ENCODE peak calls at places on chromosome 1, in four cellular contexts. M is central memory CD8-positive, alpha-beta T cell; I is AG08396; A is psoas muscle. F is an unnamed sample.

GRCh38 chr1:226149806-226150205 is 36.7 kb downstream of the ACBD3 start:
- DNase-seq in A (no peak), I (no peak), M (no peak), F (no peak)

GRCh38 chr1:191693797-191694196 is 464.5 kb upstream of the RGS18 start:
- DNase-seq in M (no peak), A (no peak), I (no peak), F (no peak)

GRCh38 chr1:15254521-15254920 is 7.5 kb downstream of the FHAD1 start:
- DNase-seq in A (no peak), M (no peak), I (no peak), F (no peak)

GRCh38 chr1:98458514-98459259 is 202.8 kb upstream of the SNX7 start:
- DNase-seq in M (no peak), I (no peak), A (no peak), F (no peak)

GRCh38 chr1:160877221-160877620 is 7.8 kb downstream of the ITLN1 start:
- DNase-seq in I (no peak), A (no peak), M (no peak), F (no peak)

GRCh38 chr1:192747305-192747704 is 61.5 kb upstream of the RGS2 start:
- DNase-seq in A (no peak), M (no peak), I (peak; percentile 27), F (no peak)

GRCh38 chr1:50968884-50969610 is 998 bp upstream of the CDKN2C start:
- DNase-seq in A (peak; percentile 50), I (peak; percentile 49), M (no peak), F (peak; percentile 27)

GRCh38 chr1:109239047-109239579 is 10.2 kb upstream of the CELSR2 start:
- DNase-seq in A (no peak), I (no peak), M (no peak), F (no peak)

GRCh38 chr1:24124980-24125379 is 13.0 kb upstream of the MYOM3 start:
- DNase-seq in I (no peak), A (no peak), M (no peak), F (no peak)

GRCh38 chr1:70490153-70490552 is 79.1 kb downstream of the CTH start:
- DNase-seq in M (no peak), A (no peak), I (no peak), F (no peak)

GRCh38 chr1:74586253-74586897 is 74.0 kb upstream of the LRRC53 start:
- DNase-seq in M (no peak), I (no peak), A (no peak), F (no peak)

GRCh38 chr1:112904071-112904830 is 51.7 kb downstream of the SLC16A1 start:
- DNase-seq in I (no peak), A (no peak), M (no peak), F (peak; percentile 20)

GRCh38 chr1:53521900-53522552 is 62.8 kb downstream of the DMRTB1 start:
- DNase-seq in I (no peak), A (no peak), M (no peak), F (no peak)

GRCh38 chr1:26774462-26774861 is 13.3 kb upstream of the PIGV start:
- DNase-seq in A (no peak), I (no peak), M (no peak), F (no peak)

GRCh38 chr1:237911911-237912310 is 21.2 kb upstream of the ZP4 start:
- DNase-seq in M (no peak), A (no peak), I (no peak), F (no peak)

GRCh38 chr1:21494196-21494595 is 15.0 kb upstream of the ALPL start:
- DNase-seq in M (no peak), I (no peak), A (no peak), F (no peak)

F was measured in activated T-helper 1 cell treated with anti-CD3 and anti-CD28 coated beads, Interleukin-2, amount 50 U/mL, for 16 hours.